ENCODE peak calls at places on chromosomes 6 and 20, in four cellular contexts. B, V, C and H are unnamed samples.

GRCh38 chr6:167590193-167590592 is 236.5 kb upstream of the AFDN start:
- DNase-seq in V (no peak), B (no peak), C (no peak), H (no peak)

GRCh38 chr6:30862156-30862875 is 22.0 kb upstream of the DDR1 start:
- DNase-seq in C (no peak), B (no peak), V (no peak), H (no peak)

GRCh38 chr20:57656252-57656820 is 36.1 kb upstream of the ZBP1 start:
- DNase-seq in B (no peak), V (no peak), C (no peak), H (no peak)

GRCh38 chr6:137261393-137262154 is 42.4 kb upstream of the IFNGR1 start:
- DNase-seq in C (no peak), B (no peak), V (peak), H (no peak)

GRCh38 chr20:47740225-47741184 is 44.8 kb downstream of the SULF2 start:
- DNase-seq in V (no peak), C (no peak), B (peak), H (peak)

GRCh38 chr6:135358251-135358821 is 139.2 kb downstream of the AHI1 start:
- DNase-seq in C (no peak), B (no peak), V (no peak), H (no peak)

GRCh38 chr6:129680633-129681032 is 29.3 kb downstream of the ARHGAP18 start:
- DNase-seq in B (no peak), V (no peak), C (no peak), H (no peak)

GRCh38 chr20:53609501-53610445 is 16.1 kb upstream of the ZNF217 start:
- DNase-seq in C (no peak), B (peak), V (no peak), H (no peak)

GRCh38 chr6:56759521-56759920 is 116.8 kb upstream of the DST start:
- DNase-seq in C (no peak), B (no peak), V (no peak), H (no peak)

GRCh38 chr20:25253606-25254275 is 5.9 kb downstream of the PYGB start:
- DNase-seq in V (no peak), C (no peak), B (no peak), H (no peak)

GRCh38 chr6:90175627-90176538 is 120.8 kb downstream of the BACH2 start:
- DNase-seq in B (no peak), C (no peak), V (no peak), H (no peak)

GRCh38 chr20:31410011-31410410 is 4.0 kb upstream of the DEFB121 start:
- DNase-seq in B (no peak), C (no peak), V (no peak), H (no peak)

GRCh38 chr6:31041372-31041974 is 31.2 kb downstream of the MUC22 start:
- DNase-seq in C (no peak), V (no peak), B (no peak), H (no peak)

GRCh38 chr20:24236963-24237362 is 232.5 kb upstream of the SYNDIG1 start:
- DNase-seq in B (no peak), C (no peak), V (no peak), H (no peak)

GRCh38 chr6:70210462-70210861 is 92.4 kb downstream of the COL9A1 start:
- DNase-seq in V (no peak), B (no peak), C (no peak), H (no peak)

GRCh38 chr6:21846541-21847451 is 253.2 kb downstream of the SOX4 start:
- DNase-seq in V (no peak), C (no peak), B (no peak), H (no peak)

GRCh38 chr6:99119109-99120031 is 171.6 kb upstream of the FBXL4 start:
- DNase-seq in B (peak), V (no peak), C (no peak), H (peak)

GRCh38 chr20:36036688-36037087 is 68.3 kb downstream of the CNBD2 start:
- DNase-seq in V (no peak), C (no peak), B (no peak), H (no peak)

GRCh38 chr6:72616406-72617015 is 5.4 kb upstream of the KCNQ5 start:
- DNase-seq in C (no peak), B (no peak), V (no peak), H (no peak)

GRCh38 chr20:38023181-38024085 is 9.8 kb downstream of the TTI1 start:
- DNase-seq in B (no peak), C (no peak), V (no peak), H (no peak)

GRCh38 chr6:167779993-167780655 is 46.6 kb upstream of the AFDN start:
- DNase-seq in V (no peak), B (no peak), C (no peak), H (no peak)

GRCh38 chr6:10451828-10452509 is 37.1 kb upstream of the TFAP2A start:
- DNase-seq in V (no peak), C (no peak), B (no peak), H (peak)

GRCh38 chr20:41649489-41649888 is 31.3 kb upstream of the CHD6 start:
- DNase-seq in B (no peak), V (no peak), C (no peak), H (no peak)

GRCh38 chr6:72524011-72524645 is 97.7 kb upstream of the KCNQ5 start:
- DNase-seq in C (no peak), B (no peak), V (no peak), H (no peak)

GRCh38 chr20:9407805-9408421 is 106.5 kb upstream of the LAMP5 start:
- DNase-seq in B (peak), C (peak), V (peak), H (peak)

GRCh38 chr20:35953411-35954199 is 697 bp downstream of the SCAND1 start:
- DNase-seq in V (no peak), B (peak), C (no peak), H (no peak)

GRCh38 chr6:91438570-91438969 is 851.7 kb upstream of the MAP3K7 start:
- DNase-seq in B (no peak), V (no peak), C (no peak), H (no peak)

GRCh38 chr6:112806163-112806900 is 459.2 kb downstream of the RFPL4B start:
- DNase-seq in C (no peak), B (no peak), V (no peak), H (no peak)

GRCh38 chr20:17806739-17807441 is 107.1 kb downstream of the BANF2 start:
- DNase-seq in C (no peak), V (no peak), B (peak), H (no peak)

GRCh38 chr6:152001408-152001807 is 193.9 kb downstream of the ESR1 start:
- DNase-seq in B (no peak), V (no peak), C (no peak), H (no peak)

GRCh38 chr6:23319560-23319959 is 750.2 kb downstream of the HDGFL1 start:
- DNase-seq in B (no peak), C (no peak), V (no peak), H (no peak)

GRCh38 chr6:71127374-71127773 is 161.2 kb upstream of the OGFRL1 start:
- DNase-seq in V (no peak), B (no peak), C (no peak), H (no peak)

GRCh38 chr20:41408986-41409385 is 42.4 kb upstream of the EMILIN3 start:
- DNase-seq in C (no peak), B (no peak), V (no peak), H (no peak)

GRCh38 chr6:5764401-5764955 is 242.2 kb downstream of the NRN1 start:
- DNase-seq in B (no peak), V (peak), C (no peak), H (no peak)

GRCh38 chr6:44650947-44651346 is 263.4 kb downstream of the CDC5L start:
- DNase-seq in C (no peak), B (no peak), V (no peak), H (no peak)
- TF ChIP-seq ZNF274 in C (no peak), B (no peak), V (no peak), H (no peak)

GRCh38 chr6:2118136-2118535 is 127.3 kb downstream of the GMDS start:
- DNase-seq in B (no peak), C (no peak), V (no peak), H (no peak)
- TF ChIP-seq EGR1 in B (no peak), C (no peak), V (no peak), H (no peak)

DNA sequence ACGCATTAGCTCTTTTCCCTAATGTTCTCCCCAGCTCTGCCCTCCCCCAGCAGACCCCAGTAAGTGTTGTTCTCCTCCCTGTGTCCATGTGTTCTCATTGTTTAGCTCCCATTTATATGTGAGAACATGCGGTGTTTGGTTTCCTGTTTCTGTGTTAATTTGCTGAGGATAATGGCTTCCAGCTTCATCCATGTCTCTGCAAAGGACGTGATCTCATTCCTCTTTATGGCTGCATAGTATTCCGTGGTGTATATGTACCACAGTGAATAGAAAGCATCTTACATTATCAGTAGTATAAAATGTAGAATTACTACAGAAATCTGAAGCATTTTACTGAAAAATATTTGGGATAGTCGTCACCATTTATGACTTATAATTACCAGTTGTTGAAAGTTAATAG is 21.8 kb downstream of the HLA-DRA start:
- DNase-seq in V (no peak), C (no peak), B (no peak), H (no peak)
- TF ChIP-seq ATF3 in V (no peak), C (no peak), B (no peak), H (no peak)

DNA sequence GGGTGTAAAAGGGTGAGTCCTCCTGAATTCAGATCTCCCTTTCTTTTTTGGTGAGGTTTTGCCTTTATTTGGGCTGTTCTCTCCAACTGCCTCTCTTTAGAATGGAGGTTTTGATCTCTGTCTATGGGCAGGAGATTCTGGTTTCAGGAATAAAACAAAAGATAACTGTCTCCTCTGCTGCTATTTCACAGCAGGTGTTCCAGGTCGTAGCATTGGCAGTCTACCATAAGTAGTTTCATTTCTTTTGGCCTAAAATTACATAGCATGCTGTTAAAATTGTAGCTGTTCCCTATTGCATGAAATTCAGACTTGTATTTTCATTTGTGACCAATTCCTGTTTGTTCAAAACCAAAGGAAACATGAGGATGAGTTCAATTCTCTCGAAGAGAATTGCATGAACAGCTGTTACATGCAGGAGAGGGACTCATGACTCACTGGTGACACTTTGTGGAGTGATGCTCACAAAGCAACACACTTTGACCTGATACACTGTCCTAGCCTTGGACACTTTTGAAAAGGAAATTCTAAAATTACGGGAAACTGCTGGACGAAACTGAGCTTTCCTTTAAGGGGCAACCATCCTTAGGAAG is 76.8 kb upstream of the SIRPG start:
- DNase-seq in B (no peak), C (no peak), V (no peak), H (no peak)
- TF ChIP-seq ZNF274 in B (no peak), C (no peak), V (no peak), H (no peak)

GRCh38 chr20:56245761-56246160 is 2.8 kb upstream of the MC3R start:
- DNase-seq in C (no peak), V (no peak), B (no peak), H (no peak)
- TF ChIP-seq EGR1 in C (no peak), V (no peak), B (no peak), H (no peak)

GRCh38 chr20:5148581-5148980 is 21.8 kb downstream of the CDS2 start:
- DNase-seq in B (no peak), V (no peak), C (no peak), H (no peak)

GRCh38 chr20:5153152-5153467 is 26.3 kb downstream of the CDS2 start:
- DNase-seq in V (no peak), B (no peak), C (no peak), H (no peak)

GRCh38 chr20:5147193-5147592 is 20.4 kb downstream of the CDS2 start:
- DNase-seq in V (no peak), C (no peak), B (no peak), H (no peak)

GRCh38 chr20:5149892-5150225 is 23.1 kb downstream of the CDS2 start:
- DNase-seq in V (no peak), B (no peak), C (no peak), H (no peak)

GRCh38 chr20:5150226-5151076 is 23.6 kb downstream of the CDS2 start:
- DNase-seq in B (no peak), C (no peak), V (no peak), H (no peak)
- TF ChIP-seq ATF3 in B (no peak), C (no peak), V (no peak), H (no peak)

DNA sequence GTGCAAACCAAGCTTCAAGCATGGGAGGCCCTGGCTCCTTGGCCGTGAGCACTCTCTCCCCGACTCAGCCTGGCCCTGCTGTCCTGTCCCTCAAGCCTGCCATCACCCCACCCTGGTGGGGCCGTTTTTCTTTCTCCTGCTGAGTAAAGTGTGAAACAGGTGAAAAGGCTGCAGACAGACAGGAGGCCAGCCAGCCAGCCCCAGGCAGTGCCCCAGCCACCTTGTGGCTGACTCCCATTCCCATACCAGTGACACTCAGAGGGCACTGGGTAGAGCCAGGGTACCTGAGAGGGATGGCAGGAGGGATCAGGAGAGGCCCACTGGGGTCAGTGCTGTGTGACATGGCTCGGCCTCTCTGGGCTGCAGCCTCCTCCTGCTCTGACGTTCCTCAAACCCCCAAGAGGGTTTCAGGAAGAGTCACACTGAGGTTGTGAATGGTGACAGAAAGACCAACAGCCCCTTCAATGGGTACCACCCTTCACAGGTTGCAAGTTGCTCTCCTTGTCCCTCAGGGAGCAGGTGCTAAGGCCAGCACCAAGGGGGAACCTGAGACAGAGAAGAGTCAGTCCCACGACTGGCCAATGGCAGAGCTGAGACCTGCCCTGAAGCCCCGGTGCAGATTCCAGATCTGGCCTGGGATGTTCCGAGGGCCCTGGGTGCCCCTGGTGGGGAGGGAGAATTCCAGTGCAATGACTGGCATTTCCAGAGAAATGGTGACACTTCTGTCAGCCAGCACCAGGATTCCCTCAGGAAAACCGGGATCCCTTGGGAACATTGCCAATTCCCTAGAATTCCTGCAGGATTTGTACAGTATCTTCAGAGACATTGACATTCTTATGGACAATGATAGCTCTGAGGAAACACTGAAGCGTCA is 35.8 kb upstream of the BPIFA2 start:
- DNase-seq in B (no peak), V (no peak), C (no peak), H (no peak)
- TF ChIP-seq ZNF274 in B (no peak), V (no peak), C (no peak), H (no peak)

DNA sequence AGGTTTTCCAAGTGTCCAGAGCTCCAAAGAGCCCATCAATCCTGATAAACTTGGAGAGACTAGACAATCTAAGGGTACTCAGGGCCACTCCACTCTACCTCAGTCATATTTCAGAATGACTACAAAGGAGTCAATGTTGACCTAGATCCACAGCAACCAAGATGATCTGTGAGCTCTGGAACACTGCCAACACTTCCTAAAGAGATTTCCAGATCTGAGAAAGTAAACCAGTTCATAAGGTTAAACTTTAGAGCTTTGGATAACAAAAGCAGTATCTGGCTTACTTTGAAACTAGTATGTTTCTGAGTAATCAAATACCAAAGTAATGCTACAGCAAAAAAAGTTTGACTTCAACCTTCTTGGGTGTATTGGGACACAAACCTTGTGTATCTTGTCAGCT is 122.7 kb downstream of the BTBD9 start:
- DNase-seq in C (no peak), V (no peak), B (no peak), H (no peak)
- TF ChIP-seq EGR1 in C (no peak), V (no peak), B (no peak), H (no peak)